ENCODE peak calls at places on chromosomes 6 and 20, in six cellular contexts. One of them, this sample, is unnamed.

GRCh38 chr20:4434681-4435080 is 287.0 kb upstream of the PRND start:
- DNase-seq in stimulated activated CD8-positive, alpha-beta memory T cell treated with anti-CD3 and anti-CD28 coated beads, Interleukin-2, amount 100 ng/mL, for 1 hour: no peak
- DNase-seq in HEK293T: no peak
- DNase-seq in iPS-NIHi11: no peak
- DNase-seq in stimulated activated CD4-positive, alpha-beta T cell treated with anti-CD3 and anti-CD28 coated beads, Interleukin-1b, Interleukin-23, amount 100 ng/mL, for 1 hour: no peak
- DNase-seq in GM23248: peak
- DNase-seq in this sample: peak

GRCh38 chr20:10558635-10559187 is 115.1 kb downstream of the JAG1 start:
- DNase-seq in stimulated activated CD8-positive, alpha-beta memory T cell treated with anti-CD3 and anti-CD28 coated beads, Interleukin-2, amount 100 ng/mL, for 1 hour: no peak
- DNase-seq in HEK293T: no peak
- DNase-seq in iPS-NIHi11: no peak
- DNase-seq in stimulated activated CD4-positive, alpha-beta T cell treated with anti-CD3 and anti-CD28 coated beads, Interleukin-1b, Interleukin-23, amount 100 ng/mL, for 1 hour: peak
- DNase-seq in GM23248: peak
- DNase-seq in this sample: peak

GRCh38 chr6:36599791-36600209 is 5.6 kb downstream of the SRSF3 start:
- DNase-seq in stimulated activated CD8-positive, alpha-beta memory T cell treated with anti-CD3 and anti-CD28 coated beads, Interleukin-2, amount 100 ng/mL, for 1 hour: no peak
- DNase-seq in HEK293T: no peak
- DNase-seq in iPS-NIHi11: peak
- DNase-seq in stimulated activated CD4-positive, alpha-beta T cell treated with anti-CD3 and anti-CD28 coated beads, Interleukin-1b, Interleukin-23, amount 100 ng/mL, for 1 hour: no peak
- DNase-seq in GM23248: peak
- DNase-seq in this sample: peak

GRCh38 chr6:120584111-120584760 is 750.0 kb downstream of the TBC1D32 start:
- DNase-seq in stimulated activated CD8-positive, alpha-beta memory T cell treated with anti-CD3 and anti-CD28 coated beads, Interleukin-2, amount 100 ng/mL, for 1 hour: no peak
- DNase-seq in HEK293T: no peak
- DNase-seq in iPS-NIHi11: no peak
- DNase-seq in stimulated activated CD4-positive, alpha-beta T cell treated with anti-CD3 and anti-CD28 coated beads, Interleukin-1b, Interleukin-23, amount 100 ng/mL, for 1 hour: no peak
- DNase-seq in GM23248: no peak
- DNase-seq in this sample: no peak

GRCh38 chr6:168852336-168852884 is 401.2 kb downstream of the THBS2 start:
- DNase-seq in stimulated activated CD8-positive, alpha-beta memory T cell treated with anti-CD3 and anti-CD28 coated beads, Interleukin-2, amount 100 ng/mL, for 1 hour: no peak
- DNase-seq in HEK293T: no peak
- DNase-seq in iPS-NIHi11: no peak
- DNase-seq in stimulated activated CD4-positive, alpha-beta T cell treated with anti-CD3 and anti-CD28 coated beads, Interleukin-1b, Interleukin-23, amount 100 ng/mL, for 1 hour: no peak
- DNase-seq in GM23248: peak
- DNase-seq in this sample: no peak

GRCh38 chr20:42945595-42945994 is 244.1 kb downstream of the PTPRT start:
- DNase-seq in stimulated activated CD8-positive, alpha-beta memory T cell treated with anti-CD3 and anti-CD28 coated beads, Interleukin-2, amount 100 ng/mL, for 1 hour: no peak
- DNase-seq in HEK293T: no peak
- DNase-seq in iPS-NIHi11: no peak
- DNase-seq in stimulated activated CD4-positive, alpha-beta T cell treated with anti-CD3 and anti-CD28 coated beads, Interleukin-1b, Interleukin-23, amount 100 ng/mL, for 1 hour: no peak
- DNase-seq in GM23248: no peak
- DNase-seq in this sample: no peak

GRCh38 chr20:11692567-11692966 is 225.1 kb upstream of the BTBD3 start:
- DNase-seq in stimulated activated CD8-positive, alpha-beta memory T cell treated with anti-CD3 and anti-CD28 coated beads, Interleukin-2, amount 100 ng/mL, for 1 hour: no peak
- DNase-seq in HEK293T: no peak
- DNase-seq in iPS-NIHi11: no peak
- DNase-seq in stimulated activated CD4-positive, alpha-beta T cell treated with anti-CD3 and anti-CD28 coated beads, Interleukin-1b, Interleukin-23, amount 100 ng/mL, for 1 hour: no peak
- DNase-seq in GM23248: no peak
- DNase-seq in this sample: no peak

GRCh38 chr6:159804504-159804903 is 4.4 kb downstream of the PNLDC1 start:
- DNase-seq in stimulated activated CD8-positive, alpha-beta memory T cell treated with anti-CD3 and anti-CD28 coated beads, Interleukin-2, amount 100 ng/mL, for 1 hour: no peak
- DNase-seq in HEK293T: no peak
- DNase-seq in iPS-NIHi11: no peak
- DNase-seq in stimulated activated CD4-positive, alpha-beta T cell treated with anti-CD3 and anti-CD28 coated beads, Interleukin-1b, Interleukin-23, amount 100 ng/mL, for 1 hour: no peak
- DNase-seq in GM23248: no peak
- DNase-seq in this sample: no peak

GRCh38 chr6:32393660-32394420 is 13.1 kb downstream of the BTNL2 start:
- DNase-seq in stimulated activated CD8-positive, alpha-beta memory T cell treated with anti-CD3 and anti-CD28 coated beads, Interleukin-2, amount 100 ng/mL, for 1 hour: no peak
- DNase-seq in HEK293T: peak
- DNase-seq in iPS-NIHi11: no peak
- DNase-seq in stimulated activated CD4-positive, alpha-beta T cell treated with anti-CD3 and anti-CD28 coated beads, Interleukin-1b, Interleukin-23, amount 100 ng/mL, for 1 hour: no peak
- DNase-seq in GM23248: peak
- DNase-seq in this sample: no peak

GRCh38 chr6:149210376-149210775 is 107.1 kb upstream of the TAB2 start:
- DNase-seq in stimulated activated CD8-positive, alpha-beta memory T cell treated with anti-CD3 and anti-CD28 coated beads, Interleukin-2, amount 100 ng/mL, for 1 hour: no peak
- DNase-seq in HEK293T: no peak
- DNase-seq in iPS-NIHi11: no peak
- DNase-seq in stimulated activated CD4-positive, alpha-beta T cell treated with anti-CD3 and anti-CD28 coated beads, Interleukin-1b, Interleukin-23, amount 100 ng/mL, for 1 hour: no peak
- DNase-seq in GM23248: peak
- DNase-seq in this sample: peak

GRCh38 chr6:112331306-112331705 is 15.8 kb upstream of the RFPL4B start:
- DNase-seq in stimulated activated CD8-positive, alpha-beta memory T cell treated with anti-CD3 and anti-CD28 coated beads, Interleukin-2, amount 100 ng/mL, for 1 hour: no peak
- DNase-seq in HEK293T: no peak
- DNase-seq in iPS-NIHi11: no peak
- DNase-seq in stimulated activated CD4-positive, alpha-beta T cell treated with anti-CD3 and anti-CD28 coated beads, Interleukin-1b, Interleukin-23, amount 100 ng/mL, for 1 hour: no peak
- DNase-seq in GM23248: peak
- DNase-seq in this sample: no peak

This sample was measured in osteoblast.